ENCODE peak calls at places on chromosomes 12 and 14, in four cellular contexts. M, Q, C and D are unnamed samples.

GRCh38 chr12:71627438-71628002 is 36.1 kb downstream of the ZFC3H1 start:
- DNase-seq in M (no peak), Q (no peak), C (no peak), D (no peak)

GRCh38 chr12:8581098-8581784 is 31.4 kb downstream of the AICDA start:
- DNase-seq in M (no peak), Q (no peak), C (no peak), D (no peak)

GRCh38 chr12:32891956-32892355 is 4.6 kb downstream of the PKP2 start:
- DNase-seq in M (no peak), Q (no peak), C (no peak), D (no peak)

GRCh38 chr14:75277000-75277795 is 1.4 kb upstream of the FOS start:
- DNase-seq in M (peak; percentile 81), Q (peak; percentile 88), C (peak; percentile 90), D (peak; percentile 91)

GRCh38 chr14:25461780-25462179 is 411.8 kb upstream of the STXBP6 start:
- DNase-seq in M (no peak), Q (no peak), C (no peak), D (no peak)

GRCh38 chr14:73764881-73765280 is 50.7 kb upstream of the PNMA1 start:
- DNase-seq in M (no peak), Q (peak; percentile 78), C (peak; percentile 83), D (peak; percentile 72)

GRCh38 chr12:119808441-119808840 is 68.7 kb downstream of the CIT start:
- DNase-seq in M (no peak), Q (no peak), C (no peak), D (no peak)

GRCh38 chr12:96371787-96372699 is 28.2 kb downstream of the CDK17 start:
- DNase-seq in M (no peak), Q (no peak), C (no peak), D (no peak)

GRCh38 chr12:29533815-29534489 is 36.5 kb upstream of the OVCH1 start:
- DNase-seq in M (no peak), Q (no peak), C (no peak), D (no peak)

GRCh38 chr12:105406497-105406896 is 76.0 kb downstream of the C12orf75 start:
- DNase-seq in M (no peak), Q (no peak), C (no peak), D (no peak)

GRCh38 chr14:58864751-58865519 is 227.2 kb downstream of the DACT1 start:
- DNase-seq in M (no peak), Q (no peak), C (no peak), D (no peak)

GRCh38 chr12:80101126-80101525 is 1.8 kb downstream of the OTOGL start:
- DNase-seq in M (no peak), Q (no peak), C (no peak), D (no peak)

GRCh38 chr14:64444984-64445845 is 20.1 kb upstream of the AKAP5 start:
- DNase-seq in M (peak; percentile 25), Q (no peak), C (no peak), D (no peak)